ENCODE peak calls at places on chromosomes 3 and 15, in six cellular contexts. I is gastrocnemius medialis, A is adrenal gland, U is right lobe of liver, K is uterus, F is GM12878. E is an unnamed sample. For H3K4me1, the result is how much of the 10 kb centered on the place peaks cover.

GRCh38 chr3:16896094-16896627 is 11.4 kb downstream of the PLCL2 start:
- DNase-seq in I (no peak), A (no peak), U (no peak), K (no peak), F (no peak), E (no peak)

GRCh38 chr3:13233487-13234154 is 160.4 kb upstream of the IQSEC1 start:
- DNase-seq in I (no peak), A (no peak), U (peak), K (no peak), F (no peak), E (no peak)

GRCh38 chr15:83472151-83472550 is 25.0 kb downstream of the SH3GL3 start:
- DNase-seq in I (no peak), A (no peak), U (no peak), K (no peak), F (no peak), E (no peak)

GRCh38 chr3:130896101-130896500 is 2.2 kb downstream of the ATP2C1 start:
- DNase-seq in I (no peak), A (no peak), U (no peak), K (no peak), F (no peak), E (no peak)

GRCh38 chr3:160486459-160486869 is 36.9 kb upstream of the TRIM59 start:
- DNase-seq in I (no peak), A (no peak), U (no peak), K (no peak), F (no peak), E (no peak)

GRCh38 chr15:73078722-73079121 is 26.5 kb downstream of the NEO1 start:
- DNase-seq in I (no peak), A (no peak), U (no peak), K (no peak), F (no peak), E (peak)

GRCh38 chr3:31285808-31286486 is 246.8 kb upstream of the STT3B start:
- DNase-seq in I (no peak), A (no peak), U (no peak), K (no peak), F (no peak), E (no peak)

GRCh38 chr3:45952456-45952855 is 9.2 kb downstream of the CXCR6 start:
- DNase-seq in I (no peak), A (no peak), U (no peak), K (no peak), F (no peak), E (no peak)

GRCh38 chr3:60536420-60536819 is 714.8 kb downstream of the FHIT start:
- DNase-seq in I (no peak), A (no peak), U (no peak), K (no peak), F (peak), E (no peak)

GRCh38 chr15:76566276-76566675 is 229.7 kb downstream of the ISL2 start:
- DNase-seq in I (no peak), A (no peak), U (no peak), K (no peak), F (no peak), E (no peak)

GRCh38 chr3:179801263-179801662 is 148.4 kb downstream of the USP13 start:
- DNase-seq in I (no peak), A (no peak), U (no peak), K (no peak), F (no peak), E (no peak)

GRCh38 chr3:57281710-57282109 is 10.8 kb downstream of the ASB14 start:
- DNase-seq in I (no peak), A (no peak), U (no peak), K (no peak), F (no peak), E (no peak)

GRCh38 chr3:18189651-18190050 is 235.5 kb downstream of the SATB1 start:
- DNase-seq in I (no peak), A (no peak), U (no peak), K (no peak), F (no peak), E (no peak)

GRCh38 chr3:179653777-179654117 is 907 bp downstream of the USP13 start:
- DNase-seq in I (no peak), A (peak), U (no peak), K (no peak), F (no peak), E (no peak)

GRCh38 chr3:30012941-30013543 is 593.4 kb upstream of the TGFBR2 start:
- DNase-seq in I (peak), A (peak), U (no peak), K (peak), F (peak), E (no peak)

GRCh38 chr3:142925140-142925539 is 36.3 kb upstream of the PCOLCE2 start:
- DNase-seq in I (no peak), A (no peak), U (no peak), K (no peak), F (no peak), E (no peak)

DNA sequence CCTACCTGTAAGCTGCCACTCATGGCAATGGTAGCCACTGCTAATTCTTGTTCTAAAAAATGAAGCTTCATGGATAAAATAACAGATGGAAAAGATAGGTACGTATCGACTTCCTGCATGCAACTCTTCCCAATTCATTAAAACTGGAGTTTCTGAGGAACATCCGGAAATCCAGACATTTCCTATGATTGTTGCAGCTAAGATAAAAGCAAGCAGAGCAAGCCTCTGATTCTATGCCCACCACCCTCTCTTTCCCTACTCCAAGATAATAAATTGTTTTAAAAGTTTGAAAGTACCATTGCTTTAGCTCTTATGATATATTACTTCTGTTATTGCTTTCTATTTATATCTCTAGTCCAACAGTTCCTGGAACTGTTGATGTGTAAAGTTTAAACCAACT is 93.9 kb upstream of the THRB start:
- DNase-seq in I (no peak), A (no peak), U (no peak), K (no peak), F (no peak), E (no peak)
- TF ChIP-seq POLR2A in I (no peak), A (no peak), U (no peak), K (no peak), F (no peak), E (no peak)

GRCh38 chr3:102180291-102180931 is 254.4 kb upstream of the ZPLD1 start:
- DNase-seq in I (no peak), A (no peak), U (no peak), K (no peak), F (no peak), E (no peak)
- H3K4me1 ChIP-seq in I (under half), A (under half), U (under half), K (under half), F (under half), E (under half)

GRCh38 chr15:60480149-60480548 is 1.2 kb upstream of the ICE2 start:
- DNase-seq in I (no peak), A (no peak), U (no peak), K (no peak), F (peak), E (no peak)
- H3K4me3 ChIP-seq in I (no peak), A (no peak), U (no peak), K (no peak), F (peak), E (no peak)

DNA sequence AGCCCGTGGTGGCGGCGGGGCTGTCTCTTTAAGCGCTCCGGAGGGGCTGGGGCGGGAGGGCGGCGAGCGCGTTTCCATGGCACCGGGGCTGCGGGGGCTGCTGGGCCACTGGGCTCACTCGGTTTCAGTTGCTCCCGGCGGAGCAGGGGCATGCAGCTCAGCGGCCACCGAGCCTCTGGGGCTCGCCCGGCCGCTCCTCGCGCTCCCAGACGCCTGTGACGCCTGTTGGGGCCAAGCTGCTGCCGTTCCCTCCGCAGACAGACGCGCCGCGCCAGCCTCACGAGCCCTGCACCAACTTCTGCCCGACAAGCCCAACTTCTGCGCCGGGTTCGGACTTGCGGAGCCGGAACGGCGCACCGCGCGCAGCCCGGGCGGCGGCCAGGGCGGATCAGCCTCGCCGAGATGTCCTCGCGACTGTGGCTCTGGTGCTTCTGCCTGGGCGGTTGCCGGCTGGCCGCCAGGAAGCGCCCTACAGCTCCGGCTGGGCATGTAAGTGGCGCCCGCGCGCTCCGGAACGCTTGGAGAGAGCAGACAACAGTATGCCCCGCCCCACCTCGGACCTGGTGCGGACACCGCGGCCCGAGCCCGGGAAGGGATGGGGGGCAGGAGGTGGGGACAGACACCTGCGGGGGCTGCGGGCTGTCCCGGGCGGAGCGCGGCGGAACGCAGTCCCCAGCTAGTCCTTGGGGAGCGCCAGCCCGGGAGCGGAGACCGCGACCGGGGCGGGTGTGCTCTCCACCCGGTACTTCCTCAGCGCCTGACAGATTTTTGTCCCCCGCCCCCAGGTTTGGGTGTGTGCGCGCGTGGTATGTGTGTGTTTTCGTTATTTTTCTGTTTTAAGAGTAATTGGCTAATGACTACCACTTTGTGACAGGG is 154.1 kb upstream of the GOLIM4 start:
- DNase-seq in I (peak), A (peak), U (peak), K (peak), F (no peak), E (peak)
- TF ChIP-seq POLR2A in I (no peak), A (no peak), U (no peak), K (no peak), F (peak), E (no peak)

GRCh38 chr15:71629761-71630499 is 180.4 kb upstream of the NR2E3 start:
- DNase-seq in I (no peak), A (no peak), U (no peak), K (no peak), F (no peak), E (no peak)

GRCh38 chr15:71626596-71627088 is 183.7 kb upstream of the NR2E3 start:
- DNase-seq in I (no peak), A (no peak), U (no peak), K (no peak), F (no peak), E (no peak)

GRCh38 chr15:71629147-71629760 is 181.1 kb upstream of the NR2E3 start:
- DNase-seq in I (no peak), A (no peak), U (no peak), K (no peak), F (no peak), E (no peak)

GRCh38 chr15:71627188-71627587 is 183.2 kb upstream of the NR2E3 start:
- DNase-seq in I (no peak), A (no peak), U (no peak), K (no peak), F (no peak), E (no peak)

DNA sequence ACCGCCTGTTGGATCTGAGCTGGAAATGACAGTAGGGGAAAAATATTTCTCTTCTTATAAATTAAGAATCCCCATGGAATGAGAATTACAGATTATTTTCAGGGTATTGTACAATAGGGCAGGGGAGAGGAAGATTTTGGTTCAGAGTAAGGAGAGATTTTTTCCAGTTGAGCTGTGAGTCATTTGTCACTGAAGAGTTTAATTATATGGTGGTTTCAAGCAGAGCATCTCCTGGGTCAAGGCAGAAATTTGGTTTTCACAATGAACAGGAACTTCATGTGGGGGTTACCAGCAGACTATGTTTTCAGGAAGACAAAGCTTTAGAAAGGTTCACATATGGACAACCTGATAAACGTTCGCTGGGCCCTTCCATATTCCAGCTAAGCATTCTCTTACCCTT is 182.8 kb upstream of the NR2E3 start:
- DNase-seq in I (no peak), A (no peak), U (no peak), K (no peak), F (no peak), E (no peak)
- H3K4me1 ChIP-seq in I (under half), A (under half), U (under half), K (under half), F (under half), E (under half)

DNA sequence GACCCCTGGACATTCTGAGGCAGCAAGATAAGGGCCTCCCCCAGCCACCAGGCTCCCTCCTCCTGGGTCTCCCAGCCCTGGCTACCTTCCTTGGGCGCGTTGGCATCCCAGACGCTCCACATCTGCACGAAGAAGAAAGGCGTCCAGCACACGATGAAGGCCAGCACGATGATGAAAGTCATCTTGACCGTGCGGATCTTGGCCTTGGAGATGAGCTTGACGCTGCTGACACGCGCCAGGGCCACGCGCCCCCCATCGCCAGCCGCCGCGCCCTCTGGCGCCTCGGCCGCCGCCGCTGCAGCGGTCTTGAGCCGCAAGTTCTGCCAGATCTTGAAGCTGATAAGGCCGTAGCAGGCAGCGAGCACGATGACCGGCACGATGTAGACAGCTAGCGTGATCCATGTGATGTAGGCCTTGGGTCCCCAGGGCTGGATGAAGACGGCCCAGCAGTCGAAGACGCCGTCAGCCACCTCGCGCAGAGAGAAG is 2.2 kb downstream of the OXTR start:
- DNase-seq in I (no peak), A (no peak), U (no peak), K (no peak), F (no peak), E (no peak)
- H3K4me3 ChIP-seq in I (peak), A (no peak), U (no peak), K (peak), F (no peak), E (peak)

GRCh38 chr15:63370764-63371163 is 10.9 kb downstream of the CA12 start:
- DNase-seq in I (no peak), A (no peak), U (no peak), K (no peak), F (no peak), E (peak)

GRCh38 chr15:63373330-63373729 is 8.3 kb downstream of the CA12 start:
- DNase-seq in I (no peak), A (no peak), U (no peak), K (no peak), F (no peak), E (no peak)

GRCh38 chr15:63371297-63371918 is 10.2 kb downstream of the CA12 start:
- DNase-seq in I (no peak), A (no peak), U (no peak), K (peak), F (no peak), E (no peak)

GRCh38 chr15:63372753-63373152 is 8.9 kb downstream of the CA12 start:
- DNase-seq in I (no peak), A (no peak), U (no peak), K (no peak), F (no peak), E (no peak)

GRCh38 chr15:63372018-63372705 is 9.5 kb downstream of the CA12 start:
- DNase-seq in I (no peak), A (peak), U (no peak), K (peak), F (no peak), E (peak)
- TF ChIP-seq POLR2A in I (no peak), A (no peak), U (no peak), K (no peak), F (no peak), E (no peak)

GRCh38 chr3:188433526-188433855 is 279.5 kb downstream of the LPP start:
- DNase-seq in I (no peak), A (no peak), U (no peak), K (no peak), F (no peak), E (no peak)
- H3K4me1 ChIP-seq in I (under half), A (under half), U (under half), K (under half), F (under half), E (under half)

GRCh38 chr3:55485208-55485791 is 1.8 kb downstream of the WNT5A start:
- DNase-seq in I (peak), A (peak), U (peak), K (peak), F (peak), E (peak)
- H3K4me3 ChIP-seq in I (peak), A (no peak), U (peak), K (peak), F (peak), E (no peak)

DNA sequence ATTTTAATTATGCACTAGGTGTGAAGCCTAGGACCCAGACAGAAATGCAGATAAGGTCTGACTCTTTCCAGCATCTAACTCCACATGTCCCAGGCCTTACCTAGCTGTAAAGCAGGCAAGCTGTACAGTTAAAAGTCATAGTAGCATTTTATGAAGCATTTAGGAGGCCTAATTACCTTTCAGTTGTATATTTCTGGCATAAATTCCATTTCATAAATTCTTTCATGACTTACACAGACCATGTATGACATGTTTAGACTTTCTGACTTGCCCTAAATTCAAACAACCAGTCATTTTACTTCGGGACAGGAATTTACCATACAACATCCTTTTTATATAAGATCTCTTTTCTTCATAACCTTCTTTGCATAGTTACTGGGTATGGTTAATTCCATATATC is 35.3 kb upstream of the THUMPD3 start:
- DNase-seq in I (no peak), A (no peak), U (no peak), K (no peak), F (no peak), E (no peak)
- TF ChIP-seq POLR2A in I (no peak), A (no peak), U (no peak), K (no peak), F (no peak), E (no peak)